ENCODE peak calls at places on chromosomes 6 and 20, in nine cellular contexts. One of them, this sample, is unnamed.

GRCh38 chr6:113873043-113873667 is 16.0 kb downstream of the MARCKS start:
- DNase-seq in right lobe of liver: peak
- DNase-seq in WTC11: no peak
- DNase-seq in astrocyte: no peak
- DNase-seq in A549: peak
- DNase-seq in RWPE1: no peak
- DNase-seq in AG04449: no peak
- DNase-seq in cardiac fibroblast: no peak
- DNase-seq in choroid plexus epithelial cell: no peak
- DNase-seq in this sample: no peak

GRCh38 chr20:42887281-42887680 is 302.4 kb downstream of the PTPRT start:
- DNase-seq in AG04449: no peak
- DNase-seq in A549: no peak
- DNase-seq in astrocyte: no peak
- DNase-seq in right lobe of liver: no peak
- DNase-seq in WTC11: no peak
- DNase-seq in RWPE1: no peak
- DNase-seq in cardiac fibroblast: no peak
- DNase-seq in choroid plexus epithelial cell: no peak
- DNase-seq in this sample: no peak

GRCh38 chr20:63009044-63009961 is 2.5 kb upstream of the BHLHE23 start:
- DNase-seq in astrocyte: no peak
- DNase-seq in cardiac fibroblast: peak
- DNase-seq in WTC11: peak
- DNase-seq in AG04449: no peak
- DNase-seq in right lobe of liver: peak
- DNase-seq in A549: peak
- DNase-seq in choroid plexus epithelial cell: peak
- DNase-seq in RWPE1: peak
- DNase-seq in this sample: peak

GRCh38 chr6:51565472-51565871 is 521.9 kb downstream of the PKHD1 start:
- DNase-seq in astrocyte: no peak
- DNase-seq in cardiac fibroblast: no peak
- DNase-seq in right lobe of liver: no peak
- DNase-seq in WTC11: no peak
- DNase-seq in A549: no peak
- DNase-seq in RWPE1: no peak
- DNase-seq in choroid plexus epithelial cell: no peak
- DNase-seq in AG04449: no peak
- DNase-seq in this sample: no peak

GRCh38 chr20:57013741-57014140 is 252.7 kb downstream of the BMP7 start:
- DNase-seq in WTC11: peak
- DNase-seq in choroid plexus epithelial cell: no peak
- DNase-seq in right lobe of liver: no peak
- DNase-seq in AG04449: no peak
- DNase-seq in cardiac fibroblast: no peak
- DNase-seq in RWPE1: peak
- DNase-seq in A549: no peak
- DNase-seq in astrocyte: no peak
- DNase-seq in this sample: no peak

GRCh38 chr6:43608310-43608763 is 20.7 kb downstream of the GTPBP2 start:
- DNase-seq in right lobe of liver: peak
- DNase-seq in WTC11: peak
- DNase-seq in cardiac fibroblast: peak
- DNase-seq in choroid plexus epithelial cell: peak
- DNase-seq in RWPE1: peak
- DNase-seq in A549: peak
- DNase-seq in AG04449: no peak
- DNase-seq in astrocyte: peak
- DNase-seq in this sample: peak

GRCh38 chr20:43942661-43943285 is 28.1 kb downstream of the TOX2 start:
- DNase-seq in AG04449: peak
- DNase-seq in RWPE1: peak
- DNase-seq in choroid plexus epithelial cell: peak
- DNase-seq in astrocyte: peak
- DNase-seq in A549: peak
- DNase-seq in right lobe of liver: no peak
- DNase-seq in cardiac fibroblast: peak
- DNase-seq in WTC11: no peak
- DNase-seq in this sample: peak

GRCh38 chr6:100001915-100002388 is 7.9 kb upstream of the MCHR2 start:
- DNase-seq in A549: peak
- DNase-seq in cardiac fibroblast: peak
- DNase-seq in astrocyte: peak
- DNase-seq in AG04449: peak
- DNase-seq in choroid plexus epithelial cell: peak
- DNase-seq in RWPE1: peak
- DNase-seq in WTC11: peak
- DNase-seq in right lobe of liver: peak
- DNase-seq in this sample: peak

GRCh38 chr6:37987008-37987407 is 167.5 kb downstream of the ZFAND3 start:
- DNase-seq in choroid plexus epithelial cell: peak
- DNase-seq in A549: no peak
- DNase-seq in right lobe of liver: no peak
- DNase-seq in RWPE1: no peak
- DNase-seq in astrocyte: peak
- DNase-seq in AG04449: no peak
- DNase-seq in cardiac fibroblast: peak
- DNase-seq in WTC11: no peak
- DNase-seq in this sample: peak

GRCh38 chr20:49132995-49133451 is 55.1 kb downstream of the STAU1 start:
- DNase-seq in A549: peak
- DNase-seq in cardiac fibroblast: peak
- DNase-seq in right lobe of liver: no peak
- DNase-seq in RWPE1: peak
- DNase-seq in AG04449: peak
- DNase-seq in astrocyte: peak
- DNase-seq in WTC11: no peak
- DNase-seq in choroid plexus epithelial cell: peak
- DNase-seq in this sample: peak

GRCh38 chr20:32526125-32526524 is 59.0 kb downstream of the NOL4L start:
- DNase-seq in WTC11: no peak
- DNase-seq in RWPE1: no peak
- DNase-seq in A549: no peak
- DNase-seq in cardiac fibroblast: no peak
- DNase-seq in AG04449: no peak
- DNase-seq in astrocyte: no peak
- DNase-seq in right lobe of liver: no peak
- DNase-seq in choroid plexus epithelial cell: no peak
- DNase-seq in this sample: no peak

GRCh38 chr6:135257641-135258405 is 76.7 kb downstream of the MYB start:
- DNase-seq in choroid plexus epithelial cell: peak
- DNase-seq in A549: no peak
- DNase-seq in right lobe of liver: no peak
- DNase-seq in astrocyte: no peak
- DNase-seq in RWPE1: no peak
- DNase-seq in WTC11: no peak
- DNase-seq in AG04449: no peak
- DNase-seq in cardiac fibroblast: no peak
- DNase-seq in this sample: peak

GRCh38 chr20:17617212-17617867 is 47.5 kb downstream of the DSTN start:
- DNase-seq in A549: peak
- DNase-seq in astrocyte: no peak
- DNase-seq in RWPE1: peak
- DNase-seq in choroid plexus epithelial cell: peak
- DNase-seq in cardiac fibroblast: peak
- DNase-seq in right lobe of liver: peak
- DNase-seq in WTC11: peak
- DNase-seq in AG04449: no peak
- DNase-seq in this sample: peak

GRCh38 chr20:61904456-61904855 is 161.2 kb downstream of the TAF4 start:
- DNase-seq in AG04449: no peak
- DNase-seq in right lobe of liver: no peak
- DNase-seq in cardiac fibroblast: no peak
- DNase-seq in astrocyte: no peak
- DNase-seq in A549: no peak
- DNase-seq in WTC11: no peak
- DNase-seq in choroid plexus epithelial cell: no peak
- DNase-seq in RWPE1: no peak
- DNase-seq in this sample: no peak

GRCh38 chr6:113363866-113364265 is 493.3 kb upstream of the MARCKS start:
- DNase-seq in RWPE1: no peak
- DNase-seq in AG04449: no peak
- DNase-seq in cardiac fibroblast: no peak
- DNase-seq in choroid plexus epithelial cell: no peak
- DNase-seq in astrocyte: peak
- DNase-seq in A549: no peak
- DNase-seq in right lobe of liver: no peak
- DNase-seq in WTC11: no peak
- DNase-seq in this sample: no peak

GRCh38 chr6:39791850-39792500 is at the start of gene DAAM2:
- DNase-seq in choroid plexus epithelial cell: peak
- DNase-seq in cardiac fibroblast: peak
- DNase-seq in RWPE1: no peak
- DNase-seq in A549: no peak
- DNase-seq in WTC11: peak
- DNase-seq in AG04449: no peak
- DNase-seq in right lobe of liver: peak
- DNase-seq in astrocyte: peak
- DNase-seq in this sample: peak
- TF ChIP-seq CTCF in choroid plexus epithelial cell: peak
- TF ChIP-seq CTCF in cardiac fibroblast: no peak
- TF ChIP-seq CTCF in RWPE1: no peak
- TF ChIP-seq CTCF in A549: peak
- TF ChIP-seq CTCF in WTC11: no peak
- TF ChIP-seq CTCF in AG04449: no peak
- TF ChIP-seq CTCF in right lobe of liver: peak
- TF ChIP-seq CTCF in astrocyte: no peak
- TF ChIP-seq CTCF in this sample: no peak

GRCh38 chr6:154706389-154706788 is 26.8 kb upstream of the SCAF8 start:
- DNase-seq in A549: no peak
- DNase-seq in RWPE1: no peak
- DNase-seq in AG04449: no peak
- DNase-seq in cardiac fibroblast: no peak
- DNase-seq in choroid plexus epithelial cell: no peak
- DNase-seq in astrocyte: no peak
- DNase-seq in right lobe of liver: no peak
- DNase-seq in WTC11: no peak
- DNase-seq in this sample: no peak

GRCh38 chr6:154703094-154703493 is 30.1 kb upstream of the SCAF8 start:
- DNase-seq in right lobe of liver: no peak
- DNase-seq in A549: no peak
- DNase-seq in cardiac fibroblast: no peak
- DNase-seq in AG04449: no peak
- DNase-seq in astrocyte: no peak
- DNase-seq in WTC11: no peak
- DNase-seq in choroid plexus epithelial cell: no peak
- DNase-seq in RWPE1: no peak
- DNase-seq in this sample: no peak

GRCh38 chr6:154709621-154710020 is 23.6 kb upstream of the SCAF8 start:
- DNase-seq in WTC11: no peak
- DNase-seq in astrocyte: no peak
- DNase-seq in cardiac fibroblast: peak
- DNase-seq in A549: no peak
- DNase-seq in AG04449: no peak
- DNase-seq in choroid plexus epithelial cell: no peak
- DNase-seq in RWPE1: no peak
- DNase-seq in right lobe of liver: no peak
- DNase-seq in this sample: no peak

GRCh38 chr6:154710689-154711088 is 22.5 kb upstream of the SCAF8 start:
- DNase-seq in cardiac fibroblast: no peak
- DNase-seq in RWPE1: no peak
- DNase-seq in right lobe of liver: no peak
- DNase-seq in WTC11: no peak
- DNase-seq in astrocyte: no peak
- DNase-seq in A549: no peak
- DNase-seq in choroid plexus epithelial cell: no peak
- DNase-seq in AG04449: no peak
- DNase-seq in this sample: no peak

GRCh38 chr6:154705471-154706113 is 27.6 kb upstream of the SCAF8 start:
- DNase-seq in astrocyte: no peak
- DNase-seq in RWPE1: no peak
- DNase-seq in WTC11: no peak
- DNase-seq in AG04449: no peak
- DNase-seq in choroid plexus epithelial cell: peak
- DNase-seq in A549: no peak
- DNase-seq in right lobe of liver: no peak
- DNase-seq in cardiac fibroblast: peak
- DNase-seq in this sample: peak
- TF ChIP-seq CTCF in astrocyte: no peak
- TF ChIP-seq CTCF in RWPE1: no peak
- TF ChIP-seq CTCF in WTC11: no peak
- TF ChIP-seq CTCF in AG04449: no peak
- TF ChIP-seq CTCF in choroid plexus epithelial cell: peak
- TF ChIP-seq CTCF in A549: no peak
- TF ChIP-seq CTCF in right lobe of liver: no peak
- TF ChIP-seq CTCF in cardiac fibroblast: no peak
- TF ChIP-seq CTCF in this sample: no peak

DNA sequence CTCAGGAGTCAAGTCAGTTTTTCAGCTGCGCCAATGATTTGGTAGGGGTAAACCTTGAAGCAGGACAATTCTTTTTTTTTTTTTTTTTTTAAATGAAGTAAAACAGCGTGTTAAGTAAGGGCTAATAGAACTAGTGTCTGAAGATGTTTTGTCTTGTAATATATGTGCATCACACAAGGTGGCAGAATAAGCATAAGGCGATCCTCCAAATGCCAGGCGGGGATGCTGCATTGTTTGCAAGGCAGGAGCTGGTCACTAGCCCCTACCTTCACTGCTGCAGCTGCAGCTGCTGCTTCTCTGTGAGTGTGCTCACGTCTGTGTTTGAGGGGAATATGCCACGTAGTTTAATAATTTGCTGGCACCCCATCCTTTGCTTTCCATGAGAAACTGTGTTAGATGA is 272.7 kb upstream of the MAP3K7 start:
- DNase-seq in right lobe of liver: no peak
- DNase-seq in cardiac fibroblast: no peak
- DNase-seq in A549: peak
- DNase-seq in astrocyte: no peak
- DNase-seq in RWPE1: no peak
- DNase-seq in WTC11: peak
- DNase-seq in choroid plexus epithelial cell: no peak
- DNase-seq in AG04449: no peak
- DNase-seq in this sample: peak
- TF ChIP-seq CTCF in right lobe of liver: no peak
- TF ChIP-seq CTCF in cardiac fibroblast: no peak
- TF ChIP-seq CTCF in A549: no peak
- TF ChIP-seq CTCF in astrocyte: no peak
- TF ChIP-seq CTCF in RWPE1: no peak
- TF ChIP-seq CTCF in WTC11: no peak
- TF ChIP-seq CTCF in choroid plexus epithelial cell: no peak
- TF ChIP-seq CTCF in AG04449: no peak
- TF ChIP-seq CTCF in this sample: no peak

DNA sequence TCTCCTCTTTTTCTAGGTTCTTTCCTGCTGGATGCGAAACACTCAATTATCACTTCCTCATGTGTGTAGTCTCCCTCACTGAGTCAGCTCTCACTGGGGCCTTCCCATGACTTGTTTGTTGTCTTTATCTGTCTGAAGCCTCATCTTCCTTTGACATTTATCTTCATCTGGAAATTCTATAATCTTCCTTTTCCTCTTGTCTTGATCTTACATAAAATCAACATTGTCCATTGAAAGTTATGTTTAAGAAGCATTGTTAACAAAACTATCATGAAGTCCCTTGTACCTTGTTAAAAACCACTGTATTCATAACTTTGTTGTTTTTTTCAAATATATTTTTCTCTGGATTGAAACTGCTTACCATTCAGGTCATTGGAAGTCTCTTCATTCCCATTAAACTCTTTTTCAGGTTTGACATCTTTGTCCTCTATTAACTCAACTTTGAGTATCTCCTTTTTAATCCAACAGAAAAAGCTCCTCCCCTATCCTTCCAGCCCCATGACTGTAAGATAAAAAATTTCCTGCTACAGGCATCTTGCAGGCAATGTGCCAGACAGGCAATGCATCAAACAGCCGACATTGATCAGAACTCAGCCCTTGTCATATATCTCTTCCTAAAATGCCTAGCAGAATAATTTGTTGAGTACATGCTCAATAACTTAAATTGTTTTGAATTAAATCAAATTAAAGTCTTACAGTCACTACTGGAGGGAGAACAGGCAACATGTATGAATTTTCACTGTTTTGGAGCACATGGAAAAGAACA is 34.8 kb downstream of the MYLIP start:
- DNase-seq in A549: no peak
- DNase-seq in right lobe of liver: no peak
- DNase-seq in AG04449: no peak
- DNase-seq in RWPE1: peak
- DNase-seq in astrocyte: no peak
- DNase-seq in choroid plexus epithelial cell: peak
- DNase-seq in WTC11: no peak
- DNase-seq in cardiac fibroblast: peak
- DNase-seq in this sample: peak
- TF ChIP-seq CTCF in A549: no peak
- TF ChIP-seq CTCF in right lobe of liver: no peak
- TF ChIP-seq CTCF in AG04449: no peak
- TF ChIP-seq CTCF in RWPE1: no peak
- TF ChIP-seq CTCF in astrocyte: no peak
- TF ChIP-seq CTCF in choroid plexus epithelial cell: no peak
- TF ChIP-seq CTCF in WTC11: no peak
- TF ChIP-seq CTCF in cardiac fibroblast: no peak
- TF ChIP-seq CTCF in this sample: no peak